ENCODE peak calls at places on chromosomes 4 and X, in seven cellular contexts. M, G, F, W, D, N and L are unnamed samples.

GRCh38 chr4:77240469-77241066 is 83.6 kb downstream of the CCNG2 start:
- DNase-seq in M (peak), G (peak), F (no peak), W (peak), D (peak), N (peak), L (peak)

GRCh38 chr4:140858897-140859296 is 102.7 kb upstream of the TBC1D9 start:
- DNase-seq in M (no peak), G (no peak), F (no peak), W (no peak), D (no peak), N (no peak), L (peak)

GRCh38 chr4:65791111-65791806 is 121.0 kb upstream of the EPHA5 start:
- DNase-seq in M (no peak), G (no peak), F (no peak), W (no peak), D (no peak), N (no peak), L (no peak)

GRCh38 chr4:44522761-44523445 is 74.3 kb upstream of the KCTD8 start:
- DNase-seq in M (no peak), G (no peak), F (no peak), W (no peak), D (no peak), N (no peak), L (no peak)

GRCh38 chr4:14180983-14181601 is 553.6 kb upstream of the BOD1L1 start:
- DNase-seq in M (no peak), G (no peak), F (no peak), W (no peak), D (no peak), N (no peak), L (no peak)

GRCh38 chrX:147958316-147958715 is 22.8 kb upstream of the FMR1NB start:
- DNase-seq in M (no peak), G (no peak), F (no peak), W (no peak), D (no peak), N (no peak), L (no peak)

GRCh38 chr4:78720994-78721677 is 55.0 kb upstream of the BMP2K start:
- DNase-seq in M (no peak), G (peak), F (no peak), W (no peak), D (no peak), N (peak), L (no peak)

GRCh38 chr4:128565565-128566186 is 243.8 kb upstream of the JADE1 start:
- DNase-seq in M (peak), G (peak), F (no peak), W (no peak), D (peak), N (no peak), L (peak)

GRCh38 chr4:109052699-109053656 is 249.5 kb downstream of the COL25A1 start:
- DNase-seq in M (no peak), G (no peak), F (no peak), W (no peak), D (no peak), N (no peak), L (no peak)

GRCh38 chr4:184450045-184450444 is 24.3 kb downstream of the IRF2 start:
- DNase-seq in M (no peak), G (no peak), F (no peak), W (no peak), D (no peak), N (no peak), L (no peak)

GRCh38 chr4:55791666-55792065 is 27.9 kb upstream of the EXOC1L start:
- DNase-seq in M (no peak), G (no peak), F (no peak), W (no peak), D (no peak), N (no peak), L (no peak)

GRCh38 chr4:3436048-3436797 is 5.5 kb upstream of the HGFAC start:
- DNase-seq in M (no peak), G (no peak), F (no peak), W (no peak), D (no peak), N (no peak), L (no peak)

GRCh38 chrX:24148535-24149345 is 789 bp upstream of the ZFX start:
- DNase-seq in M (peak), G (peak), F (no peak), W (no peak), D (no peak), N (no peak), L (peak)

GRCh38 chr4:48968814-48969213 is 17.3 kb upstream of the CWH43 start:
- DNase-seq in M (no peak), G (no peak), F (no peak), W (no peak), D (no peak), N (no peak), L (no peak)

GRCh38 chr4:148214529-148215166 is 227.6 kb downstream of the NR3C2 start:
- DNase-seq in M (no peak), G (no peak), F (no peak), W (no peak), D (no peak), N (no peak), L (no peak)

GRCh38 chrX:45449982-45450381 is 249.3 kb upstream of the DIPK2B start:
- DNase-seq in M (no peak), G (no peak), F (no peak), W (no peak), D (no peak), N (no peak), L (no peak)

GRCh38 chr4:140047017-140047640 is 106.9 kb downstream of the MAML3 start:
- DNase-seq in M (no peak), G (no peak), F (no peak), W (no peak), D (no peak), N (no peak), L (no peak)

GRCh38 chrX:119763175-119763574 is 4.8 kb downstream of the SOWAHD start:
- DNase-seq in M (no peak), G (no peak), F (no peak), W (no peak), D (no peak), N (no peak), L (no peak)

GRCh38 chrX:47690175-47690574 is 31.2 kb upstream of the UXT start:
- DNase-seq in M (no peak), G (no peak), F (no peak), W (no peak), D (no peak), N (no peak), L (no peak)

GRCh38 chr4:182062936-182063335 is 180.3 kb upstream of the TENM3 start:
- DNase-seq in M (no peak), G (no peak), F (no peak), W (no peak), D (no peak), N (no peak), L (no peak)

GRCh38 chr4:57154191-57154590 is 44.0 kb upstream of the IGFBP7 start:
- DNase-seq in M (no peak), G (no peak), F (no peak), W (no peak), D (no peak), N (no peak), L (no peak)

GRCh38 chrX:142089193-142089592 is 115.9 kb downstream of the MAGEC2 start:
- DNase-seq in M (no peak), G (no peak), F (no peak), W (no peak), D (no peak), N (no peak), L (peak)

GRCh38 chr4:56880572-56880971 is 27.1 kb upstream of the REST start:
- DNase-seq in M (no peak), G (no peak), F (no peak), W (no peak), D (no peak), N (no peak), L (no peak)

GRCh38 chrX:107199491-107199890 is 6.7 kb downstream of the NUP62CL start:
- DNase-seq in M (no peak), G (no peak), F (no peak), W (no peak), D (no peak), N (no peak), L (no peak)

GRCh38 chrX:20693071-20693470 is 426.4 kb upstream of the RPS6KA3 start:
- DNase-seq in M (no peak), G (no peak), F (no peak), W (no peak), D (no peak), N (no peak), L (no peak)

GRCh38 chr4:99518883-99519282 is 8.1 kb downstream of the C4orf17 start:
- DNase-seq in M (no peak), G (no peak), F (no peak), W (no peak), D (no peak), N (no peak), L (no peak)

GRCh38 chr4:174523003-174523693 is 860 bp upstream of the HPGD start:
- DNase-seq in M (no peak), G (no peak), F (no peak), W (no peak), D (no peak), N (no peak), L (no peak)

GRCh38 chrX:40097492-40098263 is at the start of gene BCOR:
- DNase-seq in M (peak), G (no peak), F (no peak), W (no peak), D (peak), N (peak), L (peak)
- TF ChIP-seq TAF1 in M (peak), G (peak), F (peak), W (no peak), D (peak), N (peak), L (peak)

DNA sequence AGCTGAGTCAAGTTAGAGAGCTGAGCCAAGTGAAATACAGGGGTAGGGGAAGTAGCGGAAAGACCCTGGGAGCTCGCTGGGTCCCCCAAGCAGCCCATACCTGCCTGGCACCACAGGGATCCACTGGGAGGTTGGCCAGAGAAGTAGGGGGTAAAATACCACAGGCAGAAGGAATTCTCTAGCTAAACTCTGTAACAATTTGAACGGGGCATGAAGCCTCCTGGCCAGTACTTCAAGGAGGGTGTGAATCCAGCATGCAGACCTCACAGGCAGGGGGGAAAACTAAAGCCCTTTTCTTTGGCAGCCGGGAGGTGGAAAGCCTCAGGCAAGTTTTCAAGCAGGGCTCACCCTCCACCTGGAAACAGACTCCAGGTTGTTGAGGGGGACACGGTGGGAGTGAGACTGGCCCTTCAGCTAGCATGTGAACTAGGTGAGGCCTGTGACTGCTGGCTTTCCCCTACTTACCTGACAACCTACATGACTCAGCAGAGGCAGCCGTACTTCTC is 3.7 kb upstream of the UGT2A1 start:
- DNase-seq in M (no peak), G (no peak), F (no peak), W (no peak), D (no peak), N (no peak), L (no peak)
- TF ChIP-seq TAF1 in M (no peak), G (no peak), F (no peak), W (no peak), D (no peak), N (no peak), L (no peak)

GRCh38 chr4:121011780-121012340 is 60.5 kb downstream of the NDNF start:
- DNase-seq in M (no peak), G (no peak), F (no peak), W (no peak), D (no peak), N (no peak), L (no peak)
- TF ChIP-seq TAF1 in M (no peak), G (no peak), F (no peak), W (no peak), D (no peak), N (no peak), L (no peak)

GRCh38 chr4:37219251-37219650 is 25.3 kb upstream of the NWD2 start:
- DNase-seq in M (no peak), G (no peak), F (no peak), W (no peak), D (no peak), N (no peak), L (no peak)
- TF ChIP-seq TAF1 in M (no peak), G (no peak), F (no peak), W (no peak), D (no peak), N (no peak), L (no peak)

DNA sequence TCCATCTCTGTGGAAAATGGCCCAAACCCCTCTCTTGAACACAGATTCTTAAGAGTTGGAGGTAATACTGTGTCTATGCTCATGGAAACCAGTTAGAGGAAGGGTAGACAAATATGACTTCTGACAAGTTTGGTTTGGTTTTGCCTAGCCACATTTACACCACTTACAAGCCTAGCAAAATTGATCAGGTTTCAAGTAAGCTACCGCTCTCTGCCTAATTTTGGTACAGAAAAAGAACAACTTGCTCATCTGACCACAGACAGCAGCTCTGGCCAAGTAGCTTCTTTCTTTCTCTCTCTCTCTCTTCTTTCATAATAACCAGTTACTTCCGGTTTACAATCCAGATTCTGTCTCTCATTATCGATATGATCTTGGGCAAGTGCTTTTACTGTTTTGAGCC is 260.0 kb downstream of the GLUD2 start:
- DNase-seq in M (no peak), G (no peak), F (peak), W (no peak), D (no peak), N (no peak), L (no peak)
- TF ChIP-seq TAF1 in M (no peak), G (no peak), F (no peak), W (no peak), D (no peak), N (no peak), L (no peak)

GRCh38 chr4:61533140-61533539 is 333.0 kb downstream of the ADGRL3 start:
- DNase-seq in M (no peak), G (no peak), F (no peak), W (no peak), D (no peak), N (no peak), L (no peak)
- TF ChIP-seq TAF1 in M (no peak), G (no peak), F (no peak), W (no peak), D (no peak), N (no peak), L (no peak)

GRCh38 chr4:149980125-149980682 is 98.0 kb upstream of the DCLK2 start:
- DNase-seq in M (no peak), G (no peak), F (no peak), W (no peak), D (no peak), N (no peak), L (no peak)
- TF ChIP-seq TAF1 in M (no peak), G (no peak), F (no peak), W (no peak), D (no peak), N (no peak), L (no peak)

DNA sequence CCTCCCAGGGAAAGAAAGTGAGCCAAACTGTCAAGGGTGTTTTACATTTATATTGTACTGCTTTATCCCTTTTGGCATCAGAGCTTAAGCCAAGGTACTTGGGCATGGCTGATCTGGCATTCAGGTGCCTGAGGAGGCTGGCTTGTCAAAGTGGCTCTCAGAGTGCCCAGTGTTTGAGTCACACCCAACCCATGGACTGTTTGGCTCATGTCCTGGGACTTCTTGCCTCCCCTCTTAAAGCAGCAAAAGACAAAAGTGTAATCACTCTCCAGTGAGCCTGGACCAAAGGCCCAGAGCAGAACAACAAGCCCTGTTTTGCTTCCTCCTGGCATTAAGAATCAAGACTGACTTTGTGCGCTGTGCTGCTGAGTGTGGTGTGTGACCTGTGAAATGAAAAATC is 311.7 kb upstream of the TAPT1 start:
- DNase-seq in M (no peak), G (no peak), F (no peak), W (no peak), D (no peak), N (no peak), L (no peak)
- TF ChIP-seq TAF1 in M (no peak), G (no peak), F (no peak), W (no peak), D (no peak), N (no peak), L (no peak)